ENCODE peak calls at places on chromosome 5, in six cellular contexts. G is GDM1; D is stimulated activated CD4-positive, alpha-beta T cell treated with anti-CD3 and anti-CD28 coated beads, TNF-alpha, amount 100 ng/mL, for 24 hours; N is endothelial cell; R is GM19239; J is K562. U is an unnamed sample.

GRCh38 chr5:130023604-130024003 is 119.3 kb downstream of the CHSY3 start:
- DNase-seq in G (no peak), J (no peak), D (no peak), N (no peak), R (no peak), U (no peak)

GRCh38 chr5:1668141-1668721 is 131.4 kb downstream of the MRPL36 start:
- DNase-seq in R (no peak), N (no peak), D (no peak), G (no peak), J (peak), U (peak)

GRCh38 chr5:174601937-174602336 is 122.4 kb upstream of the MSX2 start:
- DNase-seq in G (no peak), J (no peak), D (no peak), N (no peak), R (no peak), U (no peak)

GRCh38 chr5:122312670-122312988 is 592 bp downstream of the SNCAIP start:
- DNase-seq in J (no peak), N (peak), D (no peak), R (no peak), G (no peak), U (no peak)

GRCh38 chr5:160657622-160658458 is 194.2 kb downstream of the ATP10B start:
- DNase-seq in J (no peak), G (no peak), D (no peak), R (no peak), N (no peak), U (no peak)

GRCh38 chr5:38555354-38556114 is 912 bp downstream of the LIFR start:
- DNase-seq in N (no peak), G (no peak), D (no peak), J (no peak), R (no peak), U (no peak)

GRCh38 chr5:78640622-78641021 is 8.0 kb downstream of the LHFPL2 start:
- DNase-seq in J (no peak), N (no peak), D (no peak), G (no peak), R (peak), U (no peak)

GRCh38 chr5:154510156-154510555 is 32.1 kb upstream of the HAND1 start:
- DNase-seq in R (no peak), D (no peak), G (no peak), N (no peak), J (no peak), U (no peak)

GRCh38 chr5:74212336-74212735 is 428.2 kb downstream of the ENC1 start:
- DNase-seq in J (peak), N (peak), R (no peak), G (peak), D (no peak), U (peak)

GRCh38 chr5:119470105-119470763 is 17.9 kb downstream of the HSD17B4 start:
- DNase-seq in G (no peak), J (no peak), R (no peak), N (no peak), D (no peak), U (no peak)

GRCh38 chr5:151238303-151238741 is 14.4 kb upstream of the CCDC69 start:
- DNase-seq in D (no peak), N (no peak), G (no peak), J (peak), R (no peak), U (no peak)

GRCh38 chr5:72166070-72166979 is 59.0 kb downstream of the MAP1B start:
- DNase-seq in G (no peak), R (no peak), N (peak), J (peak), D (no peak), U (no peak)

GRCh38 chr5:153959134-153959957 is 79.4 kb downstream of the FAM114A2 start:
- DNase-seq in D (no peak), J (no peak), N (no peak), G (no peak), R (no peak), U (no peak)

GRCh38 chr5:91058575-91058974 is 324.5 kb downstream of the ARRDC3 start:
- DNase-seq in D (no peak), N (no peak), R (no peak), G (no peak), J (no peak), U (peak)

GRCh38 chr5:135993894-135994514 is 34.8 kb upstream of the TGFBI start:
- DNase-seq in G (no peak), R (no peak), J (no peak), D (no peak), N (no peak), U (no peak)

GRCh38 chr5:76692651-76693050 is 23.3 kb upstream of the F2R start:
- DNase-seq in J (no peak), N (no peak), G (no peak), D (no peak), R (no peak), U (no peak)

GRCh38 chr5:67528953-67529352 is 332.4 kb upstream of the CD180 start:
- DNase-seq in G (no peak), D (no peak), R (no peak), N (no peak), J (no peak), U (no peak)

GRCh38 chr5:6743161-6743560 is 29.9 kb downstream of the TENT4A start:
- DNase-seq in N (no peak), J (no peak), G (no peak), R (no peak), D (no peak), U (no peak)

GRCh38 chr5:56415356-56415765 is 182.2 kb upstream of the ANKRD55 start:
- DNase-seq in G (peak), R (peak), N (no peak), D (no peak), J (peak), U (no peak)

GRCh38 chr5:91229031-91229623 is 154.0 kb downstream of the ARRDC3 start:
- DNase-seq in R (no peak), N (no peak), J (no peak), G (no peak), D (no peak), U (no peak)

GRCh38 chr5:87751801-87752200 is 339.1 kb upstream of the CCNH start:
- DNase-seq in D (no peak), G (no peak), R (no peak), N (no peak), J (no peak), U (no peak)

GRCh38 chr5:2598503-2598902 is 153.0 kb downstream of the IRX2 start:
- DNase-seq in N (no peak), G (no peak), J (no peak), R (no peak), D (no peak), U (no peak)

GRCh38 chr5:41408676-41409443 is 101.5 kb downstream of the PLCXD3 start:
- DNase-seq in J (no peak), G (no peak), R (no peak), D (no peak), N (no peak), U (no peak)

GRCh38 chr5:180114304-180115003 is 42.9 kb upstream of the RNF130 start:
- DNase-seq in R (no peak), N (no peak), J (no peak), D (no peak), G (no peak), U (no peak)

GRCh38 chr5:157126-157715 is 34.1 kb upstream of the LRRC14B start:
- DNase-seq in N (no peak), G (no peak), D (no peak), R (no peak), J (no peak), U (no peak)

GRCh38 chr5:120293796-120294195 is 170.3 kb upstream of the PRR16 start:
- DNase-seq in J (no peak), G (no peak), N (no peak), D (no peak), R (no peak), U (no peak)

GRCh38 chr5:36066540-36067210 is at the start of gene UGT3A2:
- DNase-seq in D (no peak), G (no peak), R (no peak), N (peak), J (no peak), U (no peak)

GRCh38 chr5:14143843-14144585 is 872 bp downstream of the TRIO start:
- DNase-seq in G (no peak), R (peak), D (peak), N (peak), J (peak), U (peak)

GRCh38 chr5:74576941-74577456 is 63.5 kb downstream of the ENC1 start:
- DNase-seq in N (no peak), G (no peak), R (peak), J (no peak), D (no peak), U (no peak)

GRCh38 chr5:131193106-131193505 is 22.4 kb downstream of the LYRM7 start:
- DNase-seq in N (no peak), J (no peak), G (no peak), R (no peak), D (no peak), U (no peak)

GRCh38 chr5:38871790-38872551 is 26.2 kb downstream of the OSMR start:
- DNase-seq in J (peak), N (no peak), R (no peak), D (no peak), G (no peak), U (no peak)

GRCh38 chr5:77645158-77645994 is 6.9 kb upstream of the OTP start:
- DNase-seq in D (peak), N (peak), R (peak), J (peak), G (no peak), U (peak)

GRCh38 chr5:79878721-79879336 is 112.2 kb downstream of the MTX3 start:
- DNase-seq in N (peak), D (peak), G (no peak), J (peak), R (peak), U (no peak)

GRCh38 chr5:167688731-167689130 is 602.7 kb upstream of the WWC1 start:
- DNase-seq in G (no peak), D (no peak), N (no peak), R (no peak), J (no peak), U (no peak)

GRCh38 chr5:74130141-74130897 is 504.3 kb downstream of the ARHGEF28 start:
- DNase-seq in N (no peak), G (no peak), R (no peak), J (no peak), D (no peak), U (peak)

GRCh38 chr5:146461319-146461718 is 14.2 kb downstream of the TCERG1 start:
- DNase-seq in G (no peak), N (no peak), R (no peak), D (no peak), J (no peak), U (no peak)

U was measured in NCI-H774.